ENCODE peak calls at places on chromosomes 3 and 15, in five cellular contexts. E is heart right ventricle, N is astrocyte of the spinal cord, Z is left ventricle myocardium inferior, G is lower leg skin. Y is an unnamed sample.

GRCh38 chr3:119350114-119350513 is 55.9 kb downstream of the ARHGAP31 start:
- DNase-seq in E (peak; percentile 70), N (no peak), Z (no peak), G (no peak), Y (no peak)

GRCh38 chr3:10399634-10400033 is 78.7 kb upstream of the SEC13 start:
- DNase-seq in E (no peak), N (no peak), Z (no peak), G (no peak), Y (no peak)

GRCh38 chr15:65909831-65910230 is 40.5 kb downstream of the RAB11A start:
- DNase-seq in E (no peak), N (no peak), Z (no peak), G (no peak), Y (no peak)

GRCh38 chr3:14295037-14295436 is 107.4 kb upstream of the SLC6A6 start:
- DNase-seq in E (no peak), N (no peak), Z (no peak), G (no peak), Y (no peak)

GRCh38 chr3:106728315-106728821 is 648.9 kb upstream of the CCDC54 start:
- DNase-seq in E (no peak), N (peak; percentile 99), Z (no peak), G (no peak), Y (peak; percentile 62)

GRCh38 chr15:61342390-61342789 is 113.3 kb upstream of the RORA start:
- DNase-seq in E (no peak), N (no peak), Z (no peak), G (no peak), Y (no peak)

GRCh38 chr3:71554649-71555048 is 28.9 kb downstream of the FOXP1 start:
- DNase-seq in E (no peak), N (no peak), Z (no peak), G (no peak), Y (no peak)

GRCh38 chr3:120446891-120447668 is 3.7 kb downstream of the FSTL1 start:
- DNase-seq in E (no peak), N (no peak), Z (no peak), G (no peak), Y (no peak)

GRCh38 chr3:37509069-37509468 is 334.7 kb upstream of the LRRFIP2 start:
- DNase-seq in E (peak; percentile 46), N (no peak), Z (no peak), G (no peak), Y (no peak)

GRCh38 chr3:175554761-175555160 is 695.6 kb downstream of the NAALADL2 start:
- DNase-seq in E (no peak), N (no peak), Z (no peak), G (no peak), Y (no peak)

GRCh38 chr3:175558261-175558660 is 699.1 kb downstream of the NAALADL2 start:
- DNase-seq in E (no peak), N (no peak), Z (no peak), G (no peak), Y (no peak)

DNA sequence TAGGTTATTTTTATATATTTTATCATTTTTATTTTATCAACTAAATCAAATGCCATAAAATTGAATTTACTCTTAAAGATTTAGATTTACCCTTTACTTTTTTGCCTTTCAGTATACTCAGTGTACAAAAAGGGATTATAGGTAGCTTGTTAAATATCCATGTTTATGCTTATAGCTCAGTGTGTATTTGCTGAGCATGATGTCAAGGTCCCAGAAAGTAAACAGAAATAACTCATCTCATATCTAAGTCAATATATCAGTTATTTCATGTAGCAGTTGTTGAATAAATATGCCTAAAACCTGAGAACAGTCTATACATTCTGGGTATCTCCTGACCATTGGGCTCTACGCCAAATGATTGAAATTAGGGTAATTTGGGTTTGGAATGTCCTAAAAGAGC is 693.8 kb downstream of the NAALADL2 start:
- DNase-seq in E (no peak), N (no peak), Z (no peak), G (no peak), Y (no peak)
- H3K4me3 ChIP-seq in E (no peak overlapping the region), N (no peak overlapping the region), Z (no peak overlapping the region), G (no peak overlapping the region), Y (no peak overlapping the region)

DNA sequence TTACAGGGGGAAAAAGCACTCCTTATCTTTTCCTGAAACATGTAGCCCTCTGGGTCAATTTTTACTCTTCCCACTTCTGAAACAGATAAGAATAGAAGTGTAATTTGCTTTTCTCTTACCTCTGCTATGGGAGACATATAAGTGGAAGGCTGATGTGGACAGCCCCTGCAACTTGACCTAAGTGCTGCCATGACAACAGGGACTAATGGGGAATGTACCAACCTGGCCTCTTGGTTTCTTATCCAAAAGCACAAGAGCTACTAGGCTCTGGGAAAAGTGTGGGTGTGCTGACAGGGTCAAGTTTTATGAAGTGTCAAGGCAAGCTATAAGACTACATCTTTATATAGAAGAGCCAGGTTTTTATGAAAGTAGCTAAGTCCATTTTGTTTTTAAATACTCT is 1246.5 kb downstream of the OTOL1 start:
- DNase-seq in E (no peak), N (no peak), Z (no peak), G (no peak), Y (no peak)
- TF ChIP-seq CTCF in E (no peak), N (no peak), Z (no peak), G (no peak), Y (no peak)

GRCh38 chr3:137460944-137461343 is 303.2 kb upstream of the SOX14 start:
- DNase-seq in E (no peak), N (no peak), Z (no peak), G (no peak), Y (no peak)
- H3K4me3 ChIP-seq in E (no peak overlapping the region), N (no peak overlapping the region), Z (no peak overlapping the region), G (no peak overlapping the region), Y (no peak overlapping the region)

GRCh38 chr15:97783240-97783639 is 177.3 kb upstream of the ARRDC4 start:
- DNase-seq in E (no peak), N (no peak), Z (no peak), G (no peak), Y (no peak)
- TF ChIP-seq CTCF in E (no peak), N (no peak), Z (no peak), G (no peak), Y (no peak)

DNA sequence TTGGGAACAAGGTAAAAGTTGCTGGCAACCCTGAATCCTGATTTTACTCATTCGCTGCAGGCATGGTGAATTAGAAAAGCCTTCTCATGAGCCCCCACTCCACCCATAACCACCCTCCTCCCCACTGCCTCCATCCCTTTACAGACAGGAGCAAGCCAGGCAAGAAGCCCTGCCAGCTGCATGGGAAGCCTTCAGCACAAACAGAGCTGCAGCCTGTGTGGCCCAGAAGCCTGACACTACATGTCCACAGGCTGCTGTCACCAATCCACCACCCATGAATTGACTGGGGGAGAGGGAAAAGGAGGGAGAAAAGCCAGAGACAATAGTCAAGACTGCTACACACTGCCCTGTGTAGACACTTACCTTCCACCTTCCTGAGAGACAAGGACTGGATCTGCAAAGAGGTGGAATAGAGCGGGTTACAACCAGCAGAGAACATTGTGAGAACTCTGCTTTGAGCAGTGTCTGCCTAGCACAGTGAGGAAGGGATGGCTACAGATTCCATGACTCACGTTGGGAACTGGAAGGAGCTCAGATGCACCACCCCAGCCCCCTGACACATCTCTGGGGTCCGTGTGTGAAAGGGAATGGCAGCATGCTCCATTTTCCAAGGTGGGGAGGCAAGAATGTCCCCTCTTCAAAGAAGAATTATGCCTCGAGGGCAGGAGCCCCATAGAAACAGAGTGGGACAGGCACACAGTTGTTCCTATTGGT is 33.9 kb downstream of the DZIP1L start:
- DNase-seq in E (no peak), N (peak; percentile 87), Z (no peak), G (no peak), Y (no peak)
- H3K4me3 ChIP-seq in E (no peak overlapping the region), N (peak overlapping the region; percentile 11), Z (no peak overlapping the region), G (no peak overlapping the region), Y (peak overlapping the region; percentile 19)

GRCh38 chr3:53320697-53321096 is 26.6 kb downstream of the DCP1A start:
- DNase-seq in E (peak; percentile 48), N (peak; percentile 32), Z (no peak), G (no peak), Y (no peak)
- TF ChIP-seq CTCF in E (no peak), N (no peak), Z (peak; percentile 37), G (no peak), Y (no peak)